ENCODE peak calls at places on chromosomes 12 and 14, in seven cellular contexts. C is iPS DF 6.9; L is astrocyte of the spinal cord; R is right lobe of liver; X is Daoy; E is stimulated activated CD8-positive, alpha-beta memory T cell treated with anti-CD3 and anti-CD28 coated beads, Interleukin-4, amount 100 ng/mL, for 24 hours; N is Right ventricle myocardium superior. B is an unnamed sample.

GRCh38 chr12:41190360-41190759 is 2.2 kb downstream of the PDZRN4 start:
- DNase-seq in E (no peak), N (no peak), C (no peak), X (no peak), R (no peak), L (peak; percentile 20), B (peak; percentile 3)

GRCh38 chr12:92424338-92424737 is 278.5 kb upstream of the PLEKHG7 start:
- DNase-seq in C (peak; percentile 29), R (no peak), E (no peak), X (no peak), N (no peak), L (peak; percentile 46), B (no peak)

GRCh38 chr12:32336261-32336660 is 63.1 kb upstream of the FGD4 start:
- DNase-seq in X (no peak), L (no peak), E (no peak), C (no peak), R (no peak), N (no peak), B (no peak)

GRCh38 chr14:31024577-31025334 is 693 bp upstream of the AP4S1 start:
- DNase-seq in X (no peak), R (no peak), E (no peak), C (no peak), N (no peak), L (peak; percentile 34), B (no peak)

GRCh38 chr12:113181975-113182374 is 3.3 kb downstream of the DDX54 start:
- DNase-seq in E (no peak), R (no peak), N (no peak), X (no peak), L (no peak), C (no peak), B (no peak)

GRCh38 chr12:94812345-94812744 is 162.0 kb upstream of the TMCC3 start:
- DNase-seq in C (no peak), R (no peak), X (no peak), E (no peak), L (no peak), N (no peak), B (no peak)

GRCh38 chr12:80156306-80156705 is 57.0 kb downstream of the OTOGL start:
- DNase-seq in N (no peak), R (no peak), X (no peak), E (no peak), L (no peak), C (no peak), B (no peak)

GRCh38 chr12:132488127-132489077 is 1.5 kb upstream of the FBRSL1 start:
- DNase-seq in N (peak; percentile 79), C (no peak), X (peak; percentile 15), L (no peak), R (no peak), E (no peak), B (no peak)

GRCh38 chr14:96299441-96299840 is 43.4 kb downstream of the BDKRB1 start:
- DNase-seq in R (no peak), N (no peak), C (no peak), L (no peak), X (no peak), E (no peak), B (no peak)

GRCh38 chr14:57833304-57833703 is 32.6 kb downstream of the SLC35F4 start:
- DNase-seq in N (no peak), C (no peak), E (no peak), R (no peak), X (peak; percentile 95), L (peak; percentile 97), B (peak; percentile 83)

GRCh38 chr12:26017484-26018211 is 59.2 kb downstream of the RASSF8 start:
- DNase-seq in C (peak; percentile 57), N (no peak), R (peak; percentile 46), X (peak; percentile 60), L (no peak), E (no peak), B (peak; percentile 37)

GRCh38 chr12:112473056-112473455 is 54.3 kb downstream of the PTPN11 start:
- DNase-seq in X (no peak), R (no peak), L (no peak), E (no peak), C (peak; percentile 4), N (no peak), B (no peak)

GRCh38 chr14:68523994-68524725 is 268.7 kb downstream of the ZFP36L1 start:
- DNase-seq in C (no peak), X (no peak), R (no peak), E (no peak), N (no peak), L (no peak), B (no peak)

GRCh38 chr12:56115329-56115728 is 1.1 kb upstream of the RPL41 start:
- DNase-seq in L (peak; percentile 29), C (no peak), N (no peak), R (no peak), X (peak; percentile 57), E (no peak), B (no peak)

GRCh38 chr12:28955491-28955890 is 193.6 kb upstream of the FAR2 start:
- DNase-seq in N (no peak), E (no peak), C (no peak), R (no peak), X (no peak), L (peak; percentile 67), B (no peak)

GRCh38 chr14:96274122-96274910 is 18.3 kb downstream of the BDKRB1 start:
- DNase-seq in C (no peak), X (peak; percentile 41), R (no peak), N (no peak), L (no peak), E (no peak), B (no peak)

GRCh38 chr14:64501326-64502171 is 2.1 kb downstream of the ZBTB25 start:
- DNase-seq in X (peak; percentile 72), L (peak; percentile 71), R (peak; percentile 80), N (peak; percentile 70), C (no peak), E (no peak), B (peak; percentile 27)

GRCh38 chr12:83199069-83199468 is 512.4 kb downstream of the TMTC2 start:
- DNase-seq in E (no peak), C (no peak), X (no peak), R (no peak), N (no peak), L (no peak), B (no peak)

GRCh38 chr14:32679927-32680612 is 258.6 kb upstream of the NPAS3 start:
- DNase-seq in N (no peak), L (no peak), E (no peak), C (no peak), R (no peak), X (no peak), B (no peak)

GRCh38 chr14:64614992-64615391 is 65.2 kb downstream of the PPP1R36 start:
- DNase-seq in X (peak; percentile 29), C (no peak), N (no peak), R (no peak), L (no peak), E (no peak), B (no peak)

GRCh38 chr14:103721334-103722120 is 5.9 kb downstream of the ZFYVE21 start:
- DNase-seq in X (peak; percentile 95), L (peak; percentile 91), E (no peak), R (no peak), C (no peak), N (no peak), B (no peak)

GRCh38 chr14:99517643-99518381 is 36.6 kb downstream of the CCNK start:
- DNase-seq in X (no peak), R (peak; percentile 49), E (no peak), N (peak; percentile 30), L (no peak), C (no peak), B (no peak)

GRCh38 chr14:95364481-95365209 is 44.9 kb upstream of the CLMN start:
- DNase-seq in N (no peak), L (no peak), R (peak; percentile 70), E (no peak), C (no peak), X (no peak), B (no peak)

GRCh38 chr12:3752096-3752709 is 706 bp downstream of the CRACR2A start:
- DNase-seq in L (peak; percentile 28), N (peak; percentile 73), E (peak; percentile 52), R (no peak), C (no peak), X (peak; percentile 66), B (no peak)

GRCh38 chr14:89337161-89337560 is 79.9 kb downstream of the FOXN3 start:
- DNase-seq in R (no peak), C (no peak), E (no peak), N (no peak), X (no peak), L (no peak), B (no peak)

GRCh38 chr14:23300687-23301223 is 1.9 kb downstream of the PPP1R3E start:
- DNase-seq in X (peak; percentile 43), N (peak; percentile 79), L (peak; percentile 18), E (no peak), C (no peak), R (peak; percentile 62), B (no peak)

GRCh38 chr12:105329926-105330282 is 587 bp upstream of the C12orf75 start:
- DNase-seq in X (no peak), E (no peak), R (no peak), C (no peak), N (no peak), L (no peak), B (no peak)